ENCODE peak calls at places on chromosomes 3 and 15, in eight cellular contexts. H, M, S, A, B, Y, Z and X are unnamed samples.
A peak's percentile ranks its signal among the peaks of the same experiment; 100 is the strongest.

GRCh38 chr3:191972714-191973398 is 511.9 kb downstream of the PYDC2 start:
- DNase-seq in H (no peak), M (no peak), S (no peak), A (no peak), B (no peak), Y (no peak), Z (no peak), X (no peak)

GRCh38 chr3:179268400-179269051 is 17.6 kb upstream of the KCNMB3 start:
- DNase-seq in H (no peak), M (no peak), S (no peak), A (no peak), B (no peak), Y (no peak), Z (no peak), X (no peak)

GRCh38 chr3:149247929-149248691 is 26.5 kb upstream of the CP start:
- DNase-seq in H (no peak), M (peak; percentile 19), S (no peak), A (no peak), B (no peak), Y (peak; percentile 20), Z (peak; percentile 20), X (peak; percentile 26)

GRCh38 chr3:128366652-128367051 is 100.0 kb downstream of the DNAJB8 start:
- DNase-seq in H (no peak), M (no peak), S (peak; percentile 19), A (no peak), B (no peak), Y (no peak), Z (no peak), X (no peak)

GRCh38 chr3:129359102-129359461 is 69.4 kb downstream of the EFCAB12 start:
- DNase-seq in H (no peak), M (no peak), S (peak; percentile 33), A (no peak), B (no peak), Y (no peak), Z (no peak), X (no peak)

GRCh38 chr3:33438284-33438668 is 1.9 kb downstream of the UBP1 start:
- DNase-seq in H (no peak), M (no peak), S (peak; percentile 52), A (no peak), B (no peak), Y (no peak), Z (peak; percentile 65), X (no peak)

GRCh38 chr3:66602691-66603090 is 101.9 kb upstream of the LRIG1 start:
- DNase-seq in H (no peak), M (no peak), S (no peak), A (peak; percentile 43), B (no peak), Y (no peak), Z (no peak), X (no peak)

GRCh38 chr3:158961911-158962310 is 160.1 kb downstream of the MFSD1 start:
- DNase-seq in H (no peak), M (no peak), S (no peak), A (no peak), B (no peak), Y (no peak), Z (peak; percentile 12), X (no peak)

GRCh38 chr15:27328616-27329015 is 357.6 kb downstream of the GABRG3 start:
- DNase-seq in H (no peak), M (no peak), S (no peak), A (no peak), B (no peak), Y (no peak), Z (peak; percentile 1), X (no peak)

GRCh38 chr3:108106449-108106848 is 15.6 kb upstream of the CD47 start:
- DNase-seq in H (no peak), M (no peak), S (peak; percentile 16), A (no peak), B (no peak), Y (no peak), Z (no peak), X (no peak)

GRCh38 chr3:133461291-133461690 is 61.4 kb downstream of the BFSP2 start:
- DNase-seq in H (no peak), M (no peak), S (no peak), A (no peak), B (no peak), Y (no peak), Z (no peak), X (no peak)

GRCh38 chr15:31096563-31096962 is 5.0 kb downstream of the TRPM1 start:
- DNase-seq in H (no peak), M (no peak), S (no peak), A (peak; percentile 75), B (no peak), Y (no peak), Z (no peak), X (no peak)

GRCh38 chr3:125281411-125281810 is 68.9 kb upstream of the SLC12A8 start:
- DNase-seq in H (no peak), M (no peak), S (no peak), A (no peak), B (no peak), Y (no peak), Z (no peak), X (no peak)

GRCh38 chr3:44065741-44066140 is 175.9 kb upstream of the TOPAZ1 start:
- DNase-seq in H (no peak), M (no peak), S (no peak), A (peak; percentile 62), B (peak; percentile 33), Y (no peak), Z (no peak), X (no peak)

GRCh38 chr15:100809151-100809550 is 70.5 kb upstream of the ALDH1A3 start:
- DNase-seq in H (no peak), M (no peak), S (peak; percentile 64), A (no peak), B (no peak), Y (no peak), Z (peak; percentile 32), X (no peak)

GRCh38 chr3:184337315-184337714 is at the start of gene FAM131A:
- DNase-seq in H (no peak), M (no peak), S (no peak), A (no peak), B (no peak), Y (no peak), Z (peak; percentile 58), X (no peak)

GRCh38 chr3:151439652-151440125 is 21.2 kb downstream of the IGSF10 start:
- DNase-seq in H (no peak), M (no peak), S (peak; percentile 74), A (no peak), B (peak; percentile 54), Y (peak; percentile 12), Z (peak; percentile 86), X (peak; percentile 45)

GRCh38 chr15:68612979-68613740 is 34.4 kb downstream of the CORO2B start:
- DNase-seq in H (no peak), M (no peak), S (no peak), A (no peak), B (no peak), Y (no peak), Z (peak; percentile 46), X (peak; percentile 28)

GRCh38 chr15:43241100-43241499 is 20.3 kb upstream of the EPB42 start:
- DNase-seq in H (no peak), M (no peak), S (no peak), A (peak; percentile 87), B (no peak), Y (no peak), Z (peak; percentile 35), X (no peak)

GRCh38 chr3:175956964-175957363 is 1097.8 kb downstream of the NAALADL2 start:
- DNase-seq in H (no peak), M (no peak), S (no peak), A (no peak), B (no peak), Y (no peak), Z (no peak), X (no peak)

GRCh38 chr15:101121511-101122090 is 130.2 kb downstream of the CHSY1 start:
- DNase-seq in H (no peak), M (peak; percentile 30), S (peak; percentile 69), A (peak; percentile 92), B (peak; percentile 51), Y (peak; percentile 54), Z (peak; percentile 79), X (peak; percentile 77)

GRCh38 chr15:54620916-54621315 is 575.8 kb downstream of the RSL24D1 start:
- DNase-seq in H (no peak), M (no peak), S (no peak), A (no peak), B (no peak), Y (no peak), Z (no peak), X (no peak)

GRCh38 chr3:17070560-17070959 is 185.8 kb downstream of the PLCL2 start:
- DNase-seq in H (no peak), M (no peak), S (peak; percentile 50), A (no peak), B (peak; percentile 65), Y (no peak), Z (peak; percentile 65), X (no peak)

GRCh38 chr3:127044996-127045395 is 62.1 kb downstream of the PLXNA1 start:
- DNase-seq in H (no peak), M (no peak), S (no peak), A (no peak), B (no peak), Y (no peak), Z (no peak), X (no peak)

GRCh38 chr3:105518201-105518600 is 151.5 kb downstream of the ALCAM start:
- DNase-seq in H (no peak), M (no peak), S (no peak), A (no peak), B (no peak), Y (no peak), Z (no peak), X (no peak)

GRCh38 chr3:126394179-126394976 is at the start of gene CFAP100:
- DNase-seq in H (no peak), M (no peak), S (no peak), A (peak; percentile 80), B (no peak), Y (no peak), Z (peak; percentile 24), X (no peak)

GRCh38 chr15:67076147-67076843 is 10.9 kb downstream of the SMAD3 start:
- DNase-seq in H (no peak), M (no peak), S (peak; percentile 91), A (no peak), B (peak; percentile 76), Y (peak; percentile 42), Z (peak; percentile 85), X (peak; percentile 40)

GRCh38 chr15:72445426-72445825 is 28.7 kb upstream of the ARIH1 start:
- DNase-seq in H (no peak), M (no peak), S (no peak), A (no peak), B (no peak), Y (no peak), Z (no peak), X (no peak)

GRCh38 chr15:53978248-53978906 is at the start of gene UNC13C:
- DNase-seq in H (no peak), M (no peak), S (no peak), A (no peak), B (no peak), Y (no peak), Z (peak; percentile 25), X (no peak)

GRCh38 chr15:100156201-100156600 is 185.6 kb downstream of the ADAMTS17 start:
- DNase-seq in H (no peak), M (no peak), S (no peak), A (peak; percentile 75), B (no peak), Y (no peak), Z (no peak), X (no peak)

GRCh38 chr15:73335026-73335425 is 33.7 kb downstream of the HCN4 start:
- DNase-seq in H (no peak), M (no peak), S (no peak), A (no peak), B (no peak), Y (no peak), Z (no peak), X (no peak)

GRCh38 chr3:183180105-183180763 is 17.7 kb upstream of the LAMP3 start:
- DNase-seq in H (no peak), M (no peak), S (no peak), A (no peak), B (no peak), Y (no peak), Z (peak; percentile 63), X (no peak)

GRCh38 chr15:89333959-89334509 is 590 bp downstream of the POLG start:
- DNase-seq in H (no peak), M (no peak), S (no peak), A (no peak), B (no peak), Y (no peak), Z (no peak), X (peak; percentile 42)

GRCh38 chr15:78347586-78348543 is 7.7 kb downstream of the CRABP1 start:
- DNase-seq in H (no peak), M (no peak), S (no peak), A (no peak), B (no peak), Y (no peak), Z (no peak), X (no peak)